ENCODE peak calls at places on chromosomes 11 and 22, in five cellular contexts. T, L, U, R and K are unnamed samples.

GRCh38 chr11:65227879-65228278 is 33.9 kb upstream of the POLA2 start:
- DNase-seq in R (no peak), T (no peak), U (no peak), L (no peak), K (no peak)

GRCh38 chr11:36356201-36356600 is 60.1 kb downstream of the PRR5L start:
- DNase-seq in R (no peak), L (no peak), U (no peak), T (no peak), K (no peak)

GRCh38 chr11:69321877-69322350 is 28.0 kb downstream of the MYEOV start:
- DNase-seq in R (peak; percentile 59), L (peak; percentile 36), U (no peak), T (no peak), K (peak; percentile 95)

GRCh38 chr11:8015753-8016239 is 28.7 kb downstream of the EIF3F start:
- DNase-seq in T (no peak), U (no peak), R (peak; percentile 11), L (no peak), K (no peak)

GRCh38 chr11:83827940-83828554 is 541.9 kb upstream of the CCDC90B start:
- DNase-seq in U (no peak), T (no peak), R (no peak), L (peak; percentile 41), K (peak; percentile 25)

GRCh38 chr11:19595840-19596751 is 116.5 kb upstream of the NAV2 start:
- DNase-seq in L (no peak), R (peak; percentile 55), U (no peak), T (peak; percentile 90), K (peak; percentile 88)

GRCh38 chr11:65435330-65435931 is 12.8 kb downstream of the NEAT1 start:
- DNase-seq in T (peak; percentile 40), U (no peak), L (no peak), R (no peak), K (no peak)

GRCh38 chr11:122115520-122116343 is at the start of gene BLID:
- DNase-seq in U (no peak), R (no peak), T (peak; percentile 65), L (peak; percentile 35), K (no peak)

GRCh38 chr11:103486609-103487008 is 377.4 kb downstream of the DYNC2H1 start:
- DNase-seq in R (no peak), U (no peak), L (no peak), T (no peak), K (no peak)

GRCh38 chr11:111303476-111303875 is 5.1 kb downstream of the POU2AF3 start:
- DNase-seq in U (no peak), T (no peak), R (no peak), L (no peak), K (no peak)

GRCh38 chr11:123490527-123490926 is 60.5 kb downstream of the GRAMD1B start:
- DNase-seq in T (no peak), R (no peak), U (no peak), L (no peak), K (no peak)

GRCh38 chr11:94823127-94823732 is 55.1 kb downstream of the AMOTL1 start:
- DNase-seq in R (no peak), L (no peak), U (no peak), T (no peak), K (no peak)

GRCh38 chr11:63262562-63262961 is 19.2 kb upstream of the SLC22A25 start:
- DNase-seq in U (no peak), T (no peak), L (no peak), R (no peak), K (no peak)

GRCh38 chr22:25331050-25331449 is 111.6 kb downstream of the CRYBB2 start:
- DNase-seq in T (no peak), R (no peak), U (no peak), L (no peak), K (no peak)

GRCh38 chr22:26367402-26368245 is 61.4 kb upstream of the ASPHD2 start:
- DNase-seq in L (peak; percentile 62), T (peak; percentile 63), U (peak; percentile 38), R (no peak), K (no peak)

GRCh38 chr11:450809-451451 is 851 bp downstream of the PTDSS2 start:
- DNase-seq in L (peak; percentile 59), T (peak; percentile 84), U (peak; percentile 74), R (no peak), K (no peak)

GRCh38 chr11:121670792-121671275 is 218.1 kb upstream of the SORL1-AS1 start:
- DNase-seq in R (no peak), T (no peak), L (no peak), U (no peak), K (no peak)

GRCh38 chr11:130179396-130180306 is 20.1 kb downstream of the ST14 start:
- DNase-seq in T (no peak), U (no peak), R (no peak), L (no peak), K (no peak)

GRCh38 chr11:11988099-11988651 is 20.3 kb downstream of the DKK3 start:
- DNase-seq in L (peak; percentile 30), R (no peak), U (no peak), T (no peak), K (no peak)

GRCh38 chr11:129291556-129291955 is 84.1 kb upstream of the BARX2 start:
- DNase-seq in U (no peak), L (no peak), T (no peak), R (no peak), K (no peak)

GRCh38 chr22:20580611-20581502 is 73.4 kb downstream of the MED15 start:
- DNase-seq in T (no peak), R (no peak), L (no peak), U (no peak), K (no peak)

GRCh38 chr11:2583605-2583958 is 116.2 kb downstream of the KCNQ1OT1 start:
- DNase-seq in U (no peak), R (no peak), L (no peak), T (peak; percentile 37), K (no peak)

GRCh38 chr11:128908391-128909246 is 17.5 kb downstream of the KCNJ5 start:
- DNase-seq in U (no peak), T (peak; percentile 84), L (peak; percentile 69), R (peak; percentile 26), K (peak; percentile 90)